ENCODE peak calls at places on chromosomes 12 and 14, in four cellular contexts. O is neural progenitor cell; L is brain microvascular endothelial cell; K is CD4-positive, alpha-beta memory T cell. A is an unnamed sample.

GRCh38 chr12:19945559-19946485 is 422.5 kb upstream of the PDE3A start:
- DNase-seq in O (no peak), L (peak; percentile 45), K (no peak), A (no peak)

GRCh38 chr14:97248973-97249372 is 451.8 kb downstream of the VRK1 start:
- DNase-seq in O (no peak), L (no peak), K (no peak), A (no peak)

GRCh38 chr12:49014547-49014946 is 4.0 kb downstream of the PRKAG1 start:
- DNase-seq in O (no peak), L (peak; percentile 20), K (no peak), A (no peak)

GRCh38 chr12:117042171-117042809 is 56.9 kb downstream of the TESC start:
- DNase-seq in O (no peak), L (peak; percentile 34), K (no peak), A (no peak)

GRCh38 chr14:92472860-92473259 is 40.7 kb upstream of the RIN3 start:
- DNase-seq in O (no peak), L (no peak), K (no peak), A (no peak)

GRCh38 chr12:47816646-47817271 is 2.9 kb downstream of the HDAC7 start:
- DNase-seq in O (no peak), L (no peak), K (no peak), A (no peak)

GRCh38 chr14:93752980-93753561 is 35.2 kb downstream of the PRIMA1 start:
- DNase-seq in O (no peak), L (no peak), K (no peak), A (no peak)

GRCh38 chr14:70885343-70886014 is 21.8 kb upstream of the PCNX1 start:
- DNase-seq in O (no peak), L (no peak), K (no peak), A (no peak)

GRCh38 chr12:115109863-115110262 is 425.9 kb upstream of the TBX3 start:
- DNase-seq in O (no peak), L (no peak), K (no peak), A (no peak)

GRCh38 chr12:56988207-56988739 is 18.1 kb downstream of the ZBTB39 start:
- DNase-seq in O (no peak), L (peak; percentile 10), K (no peak), A (no peak)

GRCh38 chr12:76057316-76057715 is 25.7 kb upstream of the PHLDA1 start:
- DNase-seq in O (no peak), L (no peak), K (no peak), A (no peak)
- H3K36me3 ChIP-seq in O (peaks cover 57% of the 10 kb centered on the region), L (peaks cover 63% of the 10 kb centered on the region), K (peaks cover 57% of the 10 kb centered on the region), A (peaks cover 13% of the 10 kb centered on the region)

GRCh38 chr14:52786887-52787286 is 4.5 kb downstream of the GNPNAT1 start:
- DNase-seq in O (no peak), L (no peak), K (no peak), A (no peak)
- H3K36me3 ChIP-seq in O (peaks cover 10% of the 10 kb centered on the region), L (no peaks in the 10 kb centered on the region), K (no peaks in the 10 kb centered on the region), A (no peaks in the 10 kb centered on the region)

DNA sequence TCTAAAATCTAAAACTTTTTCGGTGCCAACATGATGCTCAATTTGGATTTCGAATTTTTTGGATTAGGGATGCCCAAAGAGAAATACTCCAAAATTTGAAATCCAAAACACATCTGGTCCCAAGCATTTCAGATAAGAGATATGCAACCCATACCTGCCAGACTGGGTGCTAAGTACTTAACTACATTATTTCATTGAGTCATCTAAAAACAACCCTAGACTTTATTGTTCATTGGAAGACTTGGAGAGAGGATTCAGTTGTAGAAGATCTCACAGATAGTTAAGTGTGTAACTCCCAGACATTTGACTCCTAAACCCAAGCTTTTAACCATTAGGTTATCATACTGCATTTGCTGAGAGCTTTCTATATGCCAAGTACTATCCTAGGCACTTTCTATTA is 102.2 kb downstream of the BCAT1 start:
- DNase-seq in O (no peak), L (no peak), K (no peak), A (no peak)
- H3K36me3 ChIP-seq in O (peaks cover 15% of the 10 kb centered on the region), L (peaks cover 25% of the 10 kb centered on the region), K (no peaks in the 10 kb centered on the region), A (no peaks in the 10 kb centered on the region)

DNA sequence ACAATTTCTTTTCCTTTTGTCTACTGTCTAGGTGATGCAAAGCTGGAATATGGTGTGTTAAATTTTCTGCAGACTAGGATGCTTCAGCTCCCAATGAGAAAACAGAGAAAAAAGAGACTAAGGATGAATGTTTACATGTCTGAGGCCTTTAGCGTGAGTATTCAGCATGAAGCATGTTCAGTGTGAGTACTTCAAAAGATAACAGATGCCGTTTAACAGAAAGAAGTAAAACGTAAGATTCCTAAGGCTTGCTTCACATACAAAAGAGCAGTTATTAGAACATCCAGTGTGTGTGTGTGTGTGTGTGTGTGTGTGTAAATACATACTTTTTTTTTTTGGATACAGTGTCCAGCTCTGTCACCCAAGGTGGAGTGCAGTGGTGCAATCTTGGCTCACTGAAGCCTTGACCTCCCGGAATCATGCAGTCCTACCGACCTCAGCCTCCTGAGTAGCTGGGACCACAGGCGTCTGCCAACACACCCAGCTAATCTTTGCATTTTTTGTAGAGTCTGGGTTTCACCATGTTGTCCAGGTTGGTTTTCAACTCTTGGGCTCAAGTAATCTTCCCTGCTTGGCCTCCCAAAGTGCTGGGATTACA is 92.4 kb upstream of the FERMT2 start:
- DNase-seq in O (no peak), L (no peak), K (no peak), A (no peak)
- H3K36me3 ChIP-seq in O (peaks cover 1% of the 10 kb centered on the region), L (no peaks in the 10 kb centered on the region), K (peaks cover 27% of the 10 kb centered on the region), A (peaks cover 11% of the 10 kb centered on the region)

DNA sequence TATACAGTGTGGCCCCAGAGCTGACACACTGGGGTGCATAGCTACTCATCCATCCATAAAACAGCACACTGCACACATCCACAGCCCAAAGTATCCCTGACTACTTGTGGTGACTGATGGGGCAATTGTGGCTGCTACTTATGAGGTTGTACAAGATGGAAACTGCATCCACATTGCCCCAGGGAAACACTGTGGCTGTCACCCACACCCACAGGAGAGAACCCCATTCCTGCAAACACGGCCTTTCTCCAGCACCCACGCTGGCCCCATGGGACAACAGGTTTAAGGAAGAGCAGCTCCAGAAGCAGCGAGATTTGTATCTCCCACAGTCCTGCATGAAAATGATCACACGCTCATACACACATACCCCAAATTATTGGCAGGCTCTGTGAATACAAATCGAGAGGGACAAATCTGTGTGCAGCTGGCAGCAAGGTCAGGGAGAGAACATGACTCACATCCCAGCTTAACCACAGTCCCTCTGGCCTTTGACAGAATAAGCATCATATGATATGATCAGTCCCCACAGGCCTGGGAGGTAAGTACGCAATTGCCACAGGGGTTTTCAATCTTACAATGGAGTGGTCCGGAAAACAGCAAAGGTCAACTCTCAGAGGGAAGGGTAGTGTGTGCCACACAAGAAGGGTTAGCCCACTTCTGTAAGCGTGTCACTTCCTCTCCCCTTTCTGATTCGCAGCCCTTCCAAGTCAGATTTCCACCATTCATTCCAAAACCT is 61.9 kb downstream of the ESR2 start:
- DNase-seq in O (no peak), L (peak; percentile 92), K (no peak), A (peak; percentile 45)
- H3K36me3 ChIP-seq in O (no peaks in the 10 kb centered on the region), L (no peaks in the 10 kb centered on the region), K (peaks cover 27% of the 10 kb centered on the region), A (no peaks in the 10 kb centered on the region)

GRCh38 chr12:4278582-4278939 is 5.0 kb downstream of the CCND2 start:
- DNase-seq in O (no peak), L (no peak), K (no peak), A (no peak)

GRCh38 chr12:4282103-4282891 is 8.7 kb downstream of the CCND2 start:
- DNase-seq in O (no peak), L (no peak), K (no peak), A (no peak)

GRCh38 chr12:4279120-4279690 is 5.6 kb downstream of the CCND2 start:
- DNase-seq in O (no peak), L (no peak), K (no peak), A (no peak)

GRCh38 chr12:4281173-4281654 is 7.7 kb downstream of the CCND2 start:
- DNase-seq in O (no peak), L (no peak), K (no peak), A (no peak)

GRCh38 chr12:4280351-4281163 is 7.0 kb downstream of the CCND2 start:
- DNase-seq in O (peak; percentile 32), L (no peak), K (no peak), A (no peak)
- H3K36me3 ChIP-seq in O (peaks cover 7% of the 10 kb centered on the region), L (no peaks in the 10 kb centered on the region), K (peaks cover 82% of the 10 kb centered on the region), A (peaks cover 77% of the 10 kb centered on the region)

GRCh38 chr12:54401127-54401526 is 16.6 kb upstream of the ZNF385A start:
- DNase-seq in O (no peak), L (no peak), K (no peak), A (no peak)
- H3K36me3 ChIP-seq in O (no peaks in the 10 kb centered on the region), L (peaks cover 98% of the 10 kb centered on the region), K (peaks cover 96% of the 10 kb centered on the region), A (no peaks in the 10 kb centered on the region)

DNA sequence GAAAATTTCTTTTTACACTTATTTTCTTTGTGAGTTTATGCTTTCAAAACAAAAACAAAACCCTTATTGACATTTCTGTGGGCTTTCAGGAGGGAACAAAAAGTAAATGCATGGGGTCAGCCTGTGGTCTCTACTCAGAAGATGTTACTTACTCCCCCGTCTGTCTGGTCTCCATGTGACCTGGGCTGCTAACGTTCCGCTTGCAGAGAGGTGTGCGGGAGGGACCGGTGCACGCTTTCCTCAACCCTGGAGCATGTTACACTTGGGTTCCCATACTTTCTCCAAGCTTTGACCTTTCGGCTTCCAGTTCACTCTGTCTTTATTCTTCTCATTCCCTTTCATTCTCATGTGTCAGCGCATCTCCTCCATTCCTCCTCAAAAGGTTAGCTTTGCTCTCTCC is 36.5 kb downstream of the ZC3H14 start:
- DNase-seq in O (no peak), L (no peak), K (no peak), A (no peak)
- H3K36me3 ChIP-seq in O (peaks cover 22% of the 10 kb centered on the region), L (peaks cover 57% of the 10 kb centered on the region), K (peaks cover 16% of the 10 kb centered on the region), A (peaks cover 5% of the 10 kb centered on the region)

GRCh38 chr12:97503073-97503472 is 40.5 kb downstream of the RMST start:
- DNase-seq in O (no peak), L (no peak), K (no peak), A (no peak)
- H3K36me3 ChIP-seq in O (peaks cover 14% of the 10 kb centered on the region), L (no peaks in the 10 kb centered on the region), K (no peaks in the 10 kb centered on the region), A (no peaks in the 10 kb centered on the region)

A was measured in GM06990.